ENCODE peak calls at places on chromosomes 4 and X, in ten cellular contexts. J is NB4; O is GM04504; I is activated CD4-positive, alpha-beta T cell treated with anti-CD3 and anti-CD28 coated beads for 4 hours; V is T-helper 2 cell; P is Right ventricle myocardium inferior; L is ascending aorta; X is CD4-positive, CD25-positive, alpha-beta regulatory T cell; C is anterior cingulate cortex; A is lower lobe of right lung. W is an unnamed sample.

GRCh38 chr4:71773004-71773403 is 10.9 kb downstream of the GC start:
- DNase-seq in A (no peak), I (no peak), L (no peak), O (no peak), J (no peak), V (no peak), C (no peak), X (no peak), P (no peak), W (no peak)

GRCh38 chr4:174579421-174579820 is 57.1 kb upstream of the HPGD start:
- DNase-seq in P (no peak), J (no peak), X (no peak), A (no peak), V (no peak), I (no peak), O (no peak), L (no peak), C (no peak), W (no peak)

GRCh38 chr4:76485450-76485849 is 50.4 kb downstream of the SHROOM3 start:
- DNase-seq in O (no peak), I (no peak), X (no peak), V (no peak), A (no peak), C (no peak), P (no peak), L (no peak), J (no peak), W (no peak)

GRCh38 chrX:8036914-8037313 is 109.7 kb upstream of the PNPLA4 start:
- DNase-seq in A (no peak), L (no peak), C (no peak), O (no peak), J (no peak), V (no peak), P (no peak), I (no peak), X (no peak), W (no peak)

GRCh38 chr4:16864199-16864598 is 34.2 kb downstream of the LDB2 start:
- DNase-seq in I (no peak), P (no peak), L (no peak), A (no peak), V (no peak), J (no peak), O (no peak), X (no peak), C (no peak), W (no peak)

GRCh38 chrX:2463973-2464676 is 36.7 kb downstream of the DHRSX start:
- DNase-seq in C (no peak), A (peak), P (no peak), V (no peak), I (no peak), O (no peak), X (no peak), L (no peak), J (peak), W (no peak)

GRCh38 chrX:39773150-39773549 is 324.6 kb downstream of the BCOR start:
- DNase-seq in P (no peak), L (no peak), V (no peak), C (no peak), X (no peak), I (no peak), J (no peak), O (no peak), A (no peak), W (no peak)

GRCh38 chr4:23163649-23164436 is 471.1 kb downstream of the GBA3 start:
- DNase-seq in V (no peak), O (no peak), I (no peak), C (no peak), J (no peak), P (no peak), A (no peak), X (no peak), L (no peak), W (no peak)

GRCh38 chr4:183399616-183400015 is 44.8 kb upstream of the CDKN2AIP start:
- DNase-seq in V (no peak), J (peak), X (no peak), A (no peak), L (no peak), C (no peak), O (no peak), P (no peak), I (no peak), W (no peak)

GRCh38 chrX:71195959-71196727 is 26.9 kb upstream of the GJB1 start:
- DNase-seq in J (peak), V (no peak), P (no peak), A (no peak), C (no peak), X (no peak), L (no peak), O (no peak), I (no peak), W (no peak)

GRCh38 chrX:46327229-46328081 is 217.8 kb downstream of the ZNF674 start:
- DNase-seq in L (no peak), X (no peak), O (no peak), A (peak), V (no peak), I (no peak), P (peak), J (no peak), C (no peak), W (no peak)

GRCh38 chrX:39456894-39457600 is 640.7 kb downstream of the BCOR start:
- DNase-seq in L (no peak), A (no peak), C (no peak), O (no peak), X (no peak), V (no peak), J (no peak), I (no peak), P (no peak), W (no peak)

GRCh38 chr4:38128478-38129451 is 168.6 kb downstream of the PTTG2 start:
- DNase-seq in L (peak), C (no peak), I (peak), A (no peak), P (no peak), X (peak), O (peak), J (no peak), V (peak), W (peak)

GRCh38 chrX:44651347-44651746 is 108.7 kb upstream of the FUNDC1 start:
- DNase-seq in I (no peak), J (no peak), V (no peak), O (no peak), C (no peak), A (no peak), P (no peak), L (no peak), X (no peak), W (no peak)

GRCh38 chrX:154404625-154405192 is 4.3 kb downstream of the DNASE1L1 start:
- DNase-seq in X (no peak), V (no peak), L (no peak), J (no peak), C (no peak), I (no peak), A (no peak), O (no peak), P (no peak), W (no peak)

GRCh38 chrX:107718156-107718621 is 57.4 kb downstream of the TSC22D3 start:
- DNase-seq in A (peak), P (no peak), J (peak), O (peak), V (peak), C (peak), I (peak), X (peak), L (peak), W (peak)

GRCh38 chr4:10296730-10297129 is 160.5 kb downstream of the ZNF518B start:
- DNase-seq in A (no peak), J (no peak), I (no peak), O (peak), P (no peak), V (no peak), C (peak), L (no peak), X (no peak), W (no peak)

GRCh38 chrX:100643943-100644587 is at the start of gene SRPX2:
- DNase-seq in V (no peak), X (no peak), L (peak), O (peak), C (peak), P (no peak), A (peak), I (no peak), J (peak), W (no peak)

GRCh38 chr4:161359491-161359890 is 804.3 kb downstream of the FSTL5 start:
- DNase-seq in C (no peak), O (no peak), J (no peak), I (no peak), L (no peak), X (no peak), P (no peak), A (no peak), V (no peak), W (no peak)